ENCODE peak calls at places on chromosomes 4 and X, in eight cellular contexts. One of them, this sample, is unnamed.

GRCh38 chr4:118331352-118331751 is 21.5 kb downstream of the PRSS12 start:
- DNase-seq in neural progenitor cell: no peak
- DNase-seq in sigmoid colon: no peak
- DNase-seq in D341Med: no peak
- DNase-seq in CD8-positive, alpha-beta T cell: no peak
- DNase-seq in NCI-H2107: no peak
- DNase-seq in cardiac septum: no peak
- DNase-seq in activated CD4-positive, alpha-beta T cell treated with anti-CD3 and anti-CD28 coated beads, Interleukin-2, amount 10 ng/mL, durations not matched to agents 7 days and 5 days: no peak
- DNase-seq in this sample: no peak

GRCh38 chrX:10756365-10756915 is 136.1 kb upstream of the MID1 start:
- DNase-seq in neural progenitor cell: no peak
- DNase-seq in sigmoid colon: no peak
- DNase-seq in D341Med: no peak
- DNase-seq in CD8-positive, alpha-beta T cell: no peak
- DNase-seq in NCI-H2107: no peak
- DNase-seq in cardiac septum: no peak
- DNase-seq in activated CD4-positive, alpha-beta T cell treated with anti-CD3 and anti-CD28 coated beads, Interleukin-2, amount 10 ng/mL, durations not matched to agents 7 days and 5 days: no peak
- DNase-seq in this sample: no peak

GRCh38 chr4:110532901-110533589 is 57.1 kb downstream of the ENPEP start:
- DNase-seq in neural progenitor cell: no peak
- DNase-seq in sigmoid colon: no peak
- DNase-seq in D341Med: no peak
- DNase-seq in CD8-positive, alpha-beta T cell: no peak
- DNase-seq in NCI-H2107: no peak
- DNase-seq in cardiac septum: no peak
- DNase-seq in activated CD4-positive, alpha-beta T cell treated with anti-CD3 and anti-CD28 coated beads, Interleukin-2, amount 10 ng/mL, durations not matched to agents 7 days and 5 days: no peak
- DNase-seq in this sample: no peak

GRCh38 chrX:42869011-42869410 is 91.0 kb upstream of the PPP1R2C start:
- DNase-seq in neural progenitor cell: no peak
- DNase-seq in sigmoid colon: no peak
- DNase-seq in D341Med: no peak
- DNase-seq in CD8-positive, alpha-beta T cell: no peak
- DNase-seq in NCI-H2107: no peak
- DNase-seq in cardiac septum: no peak
- DNase-seq in activated CD4-positive, alpha-beta T cell treated with anti-CD3 and anti-CD28 coated beads, Interleukin-2, amount 10 ng/mL, durations not matched to agents 7 days and 5 days: no peak
- DNase-seq in this sample: no peak

GRCh38 chrX:2707334-2707760 is 16.3 kb downstream of the CD99 start:
- DNase-seq in neural progenitor cell: peak; percentile 61
- DNase-seq in sigmoid colon: peak; percentile 76
- DNase-seq in D341Med: no peak
- DNase-seq in CD8-positive, alpha-beta T cell: peak; percentile 47
- DNase-seq in NCI-H2107: no peak
- DNase-seq in cardiac septum: no peak
- DNase-seq in activated CD4-positive, alpha-beta T cell treated with anti-CD3 and anti-CD28 coated beads, Interleukin-2, amount 10 ng/mL, durations not matched to agents 7 days and 5 days: peak; percentile 59
- DNase-seq in this sample: no peak

GRCh38 chr4:139560396-139561084 is 4.5 kb upstream of the SETD7 start:
- DNase-seq in neural progenitor cell: peak; percentile 49
- DNase-seq in sigmoid colon: no peak
- DNase-seq in D341Med: no peak
- DNase-seq in CD8-positive, alpha-beta T cell: no peak
- DNase-seq in NCI-H2107: no peak
- DNase-seq in cardiac septum: no peak
- DNase-seq in activated CD4-positive, alpha-beta T cell treated with anti-CD3 and anti-CD28 coated beads, Interleukin-2, amount 10 ng/mL, durations not matched to agents 7 days and 5 days: no peak
- DNase-seq in this sample: peak; percentile 5

GRCh38 chr4:1200425-1201035 is 28.1 kb upstream of the SPON2 start:
- DNase-seq in neural progenitor cell: no peak
- DNase-seq in sigmoid colon: peak; percentile 96
- DNase-seq in D341Med: peak; percentile 30
- DNase-seq in CD8-positive, alpha-beta T cell: no peak
- DNase-seq in NCI-H2107: no peak
- DNase-seq in cardiac septum: peak; percentile 77
- DNase-seq in activated CD4-positive, alpha-beta T cell treated with anti-CD3 and anti-CD28 coated beads, Interleukin-2, amount 10 ng/mL, durations not matched to agents 7 days and 5 days: no peak
- DNase-seq in this sample: no peak

GRCh38 chrX:9717376-9717775 is 48.3 kb downstream of the GPR143 start:
- DNase-seq in neural progenitor cell: no peak
- DNase-seq in sigmoid colon: no peak
- DNase-seq in D341Med: no peak
- DNase-seq in CD8-positive, alpha-beta T cell: no peak
- DNase-seq in NCI-H2107: no peak
- DNase-seq in cardiac septum: no peak
- DNase-seq in activated CD4-positive, alpha-beta T cell treated with anti-CD3 and anti-CD28 coated beads, Interleukin-2, amount 10 ng/mL, durations not matched to agents 7 days and 5 days: no peak
- DNase-seq in this sample: no peak

GRCh38 chrX:151538190-151539122 is 25.0 kb upstream of the PASD1 start:
- DNase-seq in neural progenitor cell: no peak
- DNase-seq in sigmoid colon: no peak
- DNase-seq in D341Med: no peak
- DNase-seq in CD8-positive, alpha-beta T cell: no peak
- DNase-seq in NCI-H2107: no peak
- DNase-seq in cardiac septum: no peak
- DNase-seq in activated CD4-positive, alpha-beta T cell treated with anti-CD3 and anti-CD28 coated beads, Interleukin-2, amount 10 ng/mL, durations not matched to agents 7 days and 5 days: no peak
- DNase-seq in this sample: no peak

GRCh38 chr4:175873707-175874106 is 61.6 kb upstream of the GPM6A start:
- DNase-seq in neural progenitor cell: no peak
- DNase-seq in sigmoid colon: no peak
- DNase-seq in D341Med: no peak
- DNase-seq in CD8-positive, alpha-beta T cell: no peak
- DNase-seq in NCI-H2107: no peak
- DNase-seq in cardiac septum: no peak
- DNase-seq in activated CD4-positive, alpha-beta T cell treated with anti-CD3 and anti-CD28 coated beads, Interleukin-2, amount 10 ng/mL, durations not matched to agents 7 days and 5 days: no peak
- DNase-seq in this sample: no peak